ENCODE peak calls at places on chromosomes 1 and 21, in six cellular contexts. One of them, this sample, is unnamed.
A peak's percentile ranks its signal among the peaks of the same experiment; 100 is the strongest.

GRCh38 chr1:38028671-38029070 is 16.1 kb downstream of the UTP11 start:
- DNase-seq in SK-N-SH: peak; percentile 61
- DNase-seq in breast epithelium: no peak
- DNase-seq in BJ: no peak
- DNase-seq in Caco-2: no peak
- DNase-seq in suprapubic skin: no peak
- DNase-seq in this sample: no peak

GRCh38 chr1:230236951-230237350 is 169.9 kb downstream of the GALNT2 start:
- DNase-seq in SK-N-SH: no peak
- DNase-seq in breast epithelium: no peak
- DNase-seq in BJ: no peak
- DNase-seq in Caco-2: no peak
- DNase-seq in suprapubic skin: no peak
- DNase-seq in this sample: no peak

GRCh38 chr1:167575649-167576048 is 22.1 kb upstream of the CREG1 start:
- DNase-seq in SK-N-SH: no peak
- DNase-seq in breast epithelium: no peak
- DNase-seq in BJ: no peak
- DNase-seq in Caco-2: no peak
- DNase-seq in suprapubic skin: no peak
- DNase-seq in this sample: no peak

GRCh38 chr1:56309065-56309464 is 270.3 kb downstream of the PLPP3 start:
- DNase-seq in SK-N-SH: no peak
- DNase-seq in breast epithelium: no peak
- DNase-seq in BJ: no peak
- DNase-seq in Caco-2: no peak
- DNase-seq in suprapubic skin: no peak
- DNase-seq in this sample: no peak

GRCh38 chr1:109790735-109791494 is 27.2 kb upstream of the EPS8L3 start:
- DNase-seq in SK-N-SH: no peak
- DNase-seq in breast epithelium: no peak
- DNase-seq in BJ: no peak
- DNase-seq in Caco-2: no peak
- DNase-seq in suprapubic skin: peak; percentile 72
- DNase-seq in this sample: no peak

GRCh38 chr1:24666794-24667193 is 23.7 kb downstream of the SRRM1 start:
- DNase-seq in SK-N-SH: no peak
- DNase-seq in breast epithelium: no peak
- DNase-seq in BJ: no peak
- DNase-seq in Caco-2: no peak
- DNase-seq in suprapubic skin: no peak
- DNase-seq in this sample: no peak

GRCh38 chr1:72281637-72282270 is 585 bp downstream of the NEGR1 start:
- DNase-seq in SK-N-SH: no peak
- DNase-seq in breast epithelium: no peak
- DNase-seq in BJ: no peak
- DNase-seq in Caco-2: no peak
- DNase-seq in suprapubic skin: peak; percentile 59
- DNase-seq in this sample: no peak

GRCh38 chr1:107264561-107264960 is 123.7 kb downstream of the NTNG1 start:
- DNase-seq in SK-N-SH: no peak
- DNase-seq in breast epithelium: no peak
- DNase-seq in BJ: no peak
- DNase-seq in Caco-2: no peak
- DNase-seq in suprapubic skin: no peak
- DNase-seq in this sample: no peak

GRCh38 chr1:26999440-26999987 is 6.0 kb downstream of the TRNP1 start:
- DNase-seq in SK-N-SH: no peak
- DNase-seq in breast epithelium: peak; percentile 98
- DNase-seq in BJ: peak; percentile 95
- DNase-seq in Caco-2: peak; percentile 77
- DNase-seq in suprapubic skin: peak; percentile 76
- DNase-seq in this sample: peak; percentile 77

GRCh38 chr1:200921571-200922110 is 26.9 kb downstream of the INAVA start:
- DNase-seq in SK-N-SH: no peak
- DNase-seq in breast epithelium: no peak
- DNase-seq in BJ: no peak
- DNase-seq in Caco-2: no peak
- DNase-seq in suprapubic skin: peak; percentile 16
- DNase-seq in this sample: no peak

GRCh38 chr1:193538690-193539089 is 352.3 kb upstream of the B3GALT2 start:
- DNase-seq in SK-N-SH: no peak
- DNase-seq in breast epithelium: no peak
- DNase-seq in BJ: no peak
- DNase-seq in Caco-2: no peak
- DNase-seq in suprapubic skin: no peak
- DNase-seq in this sample: no peak

GRCh38 chr1:87134061-87134460 is 194.6 kb upstream of the LMO4 start:
- DNase-seq in SK-N-SH: no peak
- DNase-seq in breast epithelium: no peak
- DNase-seq in BJ: no peak
- DNase-seq in Caco-2: no peak
- DNase-seq in suprapubic skin: no peak
- DNase-seq in this sample: no peak

GRCh38 chr1:20421441-20421840 is 64.6 kb downstream of the CAMK2N1 start:
- DNase-seq in SK-N-SH: no peak
- DNase-seq in breast epithelium: no peak
- DNase-seq in BJ: no peak
- DNase-seq in Caco-2: no peak
- DNase-seq in suprapubic skin: no peak
- DNase-seq in this sample: no peak

GRCh38 chr1:240968864-240969263 is 356.9 kb upstream of the GREM2 start:
- DNase-seq in SK-N-SH: peak; percentile 14
- DNase-seq in breast epithelium: no peak
- DNase-seq in BJ: no peak
- DNase-seq in Caco-2: no peak
- DNase-seq in suprapubic skin: no peak
- DNase-seq in this sample: no peak

GRCh38 chr1:60998786-60999185 is 83.6 kb upstream of the NFIA start:
- DNase-seq in SK-N-SH: no peak
- DNase-seq in breast epithelium: no peak
- DNase-seq in BJ: no peak
- DNase-seq in Caco-2: no peak
- DNase-seq in suprapubic skin: no peak
- DNase-seq in this sample: no peak

GRCh38 chr1:77342745-77343144 is 60.9 kb downstream of the AK5 start:
- DNase-seq in SK-N-SH: no peak
- DNase-seq in breast epithelium: no peak
- DNase-seq in BJ: no peak
- DNase-seq in Caco-2: no peak
- DNase-seq in suprapubic skin: no peak
- DNase-seq in this sample: no peak

GRCh38 chr1:54051936-54052469 is 1.0 kb downstream of the TMEM59 start:
- DNase-seq in SK-N-SH: peak; percentile 22
- DNase-seq in breast epithelium: no peak
- DNase-seq in BJ: no peak
- DNase-seq in Caco-2: no peak
- DNase-seq in suprapubic skin: no peak
- DNase-seq in this sample: no peak

GRCh38 chr21:17921579-17922530 is 102.7 kb upstream of the C21orf91 start:
- DNase-seq in SK-N-SH: peak; percentile 19
- DNase-seq in breast epithelium: no peak
- DNase-seq in BJ: peak; percentile 80
- DNase-seq in Caco-2: no peak
- DNase-seq in suprapubic skin: no peak
- DNase-seq in this sample: no peak

GRCh38 chr1:97366986-97367385 is 553.8 kb downstream of the DPYD start:
- DNase-seq in SK-N-SH: no peak
- DNase-seq in breast epithelium: no peak
- DNase-seq in BJ: no peak
- DNase-seq in Caco-2: no peak
- DNase-seq in suprapubic skin: no peak
- DNase-seq in this sample: no peak

GRCh38 chr21:40472026-40472425 is 374.9 kb downstream of the DSCAM start:
- DNase-seq in SK-N-SH: no peak
- DNase-seq in breast epithelium: no peak
- DNase-seq in BJ: no peak
- DNase-seq in Caco-2: no peak
- DNase-seq in suprapubic skin: no peak
- DNase-seq in this sample: no peak

GRCh38 chr1:3066250-3066711 is 2.7 kb upstream of the PRDM16 start:
- DNase-seq in SK-N-SH: peak; percentile 71
- DNase-seq in breast epithelium: no peak
- DNase-seq in BJ: no peak
- DNase-seq in Caco-2: no peak
- DNase-seq in suprapubic skin: peak; percentile 55
- DNase-seq in this sample: peak; percentile 3

GRCh38 chr21:38819051-38819718 is 13.5 kb downstream of the ETS2 start:
- DNase-seq in SK-N-SH: no peak
- DNase-seq in breast epithelium: no peak
- DNase-seq in BJ: no peak
- DNase-seq in Caco-2: no peak
- DNase-seq in suprapubic skin: no peak
- DNase-seq in this sample: no peak
- H3K36me3 ChIP-seq in SK-N-SH: peaks cover 96% of the 10 kb centered on the region
- H3K36me3 ChIP-seq in breast epithelium: peaks cover 2% of the 10 kb centered on the region
- H3K36me3 ChIP-seq in BJ: peaks cover 34% of the 10 kb centered on the region
- H3K36me3 ChIP-seq in Caco-2: peaks cover 18% of the 10 kb centered on the region
- H3K36me3 ChIP-seq in suprapubic skin: peaks cover 94% of the 10 kb centered on the region
- H3K36me3 ChIP-seq in this sample: peaks cover 84% of the 10 kb centered on the region

GRCh38 chr1:165287781-165288180 is 68.7 kb downstream of the LMX1A start:
- DNase-seq in SK-N-SH: no peak
- DNase-seq in breast epithelium: no peak
- DNase-seq in BJ: no peak
- DNase-seq in Caco-2: no peak
- DNase-seq in suprapubic skin: no peak
- DNase-seq in this sample: no peak
- H3K36me3 ChIP-seq in SK-N-SH: no peaks in the 10 kb centered on the region
- H3K36me3 ChIP-seq in breast epithelium: no peaks in the 10 kb centered on the region
- H3K36me3 ChIP-seq in BJ: no peaks in the 10 kb centered on the region
- H3K36me3 ChIP-seq in Caco-2: no peaks in the 10 kb centered on the region
- H3K36me3 ChIP-seq in suprapubic skin: no peaks in the 10 kb centered on the region
- H3K36me3 ChIP-seq in this sample: no peaks in the 10 kb centered on the region

DNA sequence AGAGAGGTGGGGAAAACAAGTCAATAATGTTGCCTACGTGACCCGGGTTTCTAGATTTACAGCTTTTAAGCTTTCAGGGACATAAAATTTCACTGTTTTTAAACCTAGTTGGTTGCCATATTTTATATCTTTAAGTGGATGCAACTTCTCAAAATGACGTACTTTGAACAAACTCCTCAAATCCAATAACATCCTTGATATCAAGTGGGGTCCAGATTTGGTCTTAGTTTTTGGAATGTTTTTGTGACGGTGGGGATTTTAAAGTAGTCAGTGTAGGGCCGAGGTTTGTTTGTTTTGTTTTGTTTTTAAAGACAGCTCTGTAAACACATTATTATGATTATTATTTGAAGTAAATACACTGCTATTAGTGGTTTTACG is 452 bp downstream of the CDKN2C start:
- DNase-seq in SK-N-SH: no peak
- DNase-seq in breast epithelium: no peak
- DNase-seq in BJ: no peak
- DNase-seq in Caco-2: no peak
- DNase-seq in suprapubic skin: no peak
- DNase-seq in this sample: no peak
- H3K36me3 ChIP-seq in SK-N-SH: peaks cover 8% of the 10 kb centered on the region
- H3K36me3 ChIP-seq in breast epithelium: no peaks in the 10 kb centered on the region
- H3K36me3 ChIP-seq in BJ: peaks cover 3% of the 10 kb centered on the region
- H3K36me3 ChIP-seq in Caco-2: no peaks in the 10 kb centered on the region
- H3K36me3 ChIP-seq in suprapubic skin: no peaks in the 10 kb centered on the region
- H3K36me3 ChIP-seq in this sample: no peaks in the 10 kb centered on the region

GRCh38 chr21:42567181-42567560 is 53.5 kb downstream of the SLC37A1 start:
- DNase-seq in SK-N-SH: no peak
- DNase-seq in breast epithelium: no peak
- DNase-seq in BJ: no peak
- DNase-seq in Caco-2: no peak
- DNase-seq in suprapubic skin: peak; percentile 28
- DNase-seq in this sample: no peak

GRCh38 chr21:42565206-42565810 is 51.7 kb downstream of the SLC37A1 start:
- DNase-seq in SK-N-SH: no peak
- DNase-seq in breast epithelium: no peak
- DNase-seq in BJ: no peak
- DNase-seq in Caco-2: no peak
- DNase-seq in suprapubic skin: peak; percentile 42
- DNase-seq in this sample: no peak

GRCh38 chr21:42566524-42567180 is 53.0 kb downstream of the SLC37A1 start:
- DNase-seq in SK-N-SH: no peak
- DNase-seq in breast epithelium: no peak
- DNase-seq in BJ: no peak
- DNase-seq in Caco-2: no peak
- DNase-seq in suprapubic skin: peak; percentile 44
- DNase-seq in this sample: no peak

GRCh38 chr21:42564561-42564971 is 50.9 kb downstream of the SLC37A1 start:
- DNase-seq in SK-N-SH: no peak
- DNase-seq in breast epithelium: no peak
- DNase-seq in BJ: no peak
- DNase-seq in Caco-2: no peak
- DNase-seq in suprapubic skin: peak; percentile 54
- DNase-seq in this sample: no peak

DNA sequence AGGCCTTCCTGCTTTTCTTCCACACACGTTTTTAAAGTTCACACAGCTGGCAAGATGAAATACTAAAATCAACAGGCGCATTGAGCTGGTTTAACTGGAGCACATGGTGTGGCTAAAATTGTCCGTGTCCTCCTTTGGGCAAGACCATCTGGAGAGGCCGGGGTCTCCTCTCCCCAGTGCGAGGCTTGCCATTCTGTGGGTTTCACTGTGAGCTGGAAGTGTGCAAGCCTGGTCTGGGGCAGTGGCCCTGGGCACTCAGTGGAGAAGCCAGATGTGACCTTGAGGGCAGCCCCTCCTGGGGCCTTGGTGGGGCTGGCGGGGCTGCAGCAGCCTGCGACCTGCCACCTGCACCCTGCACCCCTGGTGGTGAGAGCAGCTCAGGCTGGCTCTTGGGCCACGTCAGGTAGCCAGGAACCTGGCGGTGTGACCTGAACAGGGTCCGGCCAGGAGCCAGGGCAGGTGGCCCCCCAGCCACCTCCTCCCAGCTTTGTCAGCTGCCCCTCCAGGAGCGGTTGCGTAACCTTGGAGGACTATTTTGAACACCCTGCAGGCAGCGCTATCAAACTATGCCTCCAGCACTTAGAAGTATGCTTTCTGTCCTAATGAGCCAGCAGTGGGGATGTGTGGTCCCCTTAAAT is 52.4 kb downstream of the SLC37A1 start:
- DNase-seq in SK-N-SH: no peak
- DNase-seq in breast epithelium: no peak
- DNase-seq in BJ: no peak
- DNase-seq in Caco-2: no peak
- DNase-seq in suprapubic skin: peak; percentile 41
- DNase-seq in this sample: no peak
- H3K36me3 ChIP-seq in SK-N-SH: no peaks in the 10 kb centered on the region
- H3K36me3 ChIP-seq in breast epithelium: no peaks in the 10 kb centered on the region
- H3K36me3 ChIP-seq in BJ: no peaks in the 10 kb centered on the region
- H3K36me3 ChIP-seq in Caco-2: no peaks in the 10 kb centered on the region
- H3K36me3 ChIP-seq in suprapubic skin: peaks cover 58% of the 10 kb centered on the region
- H3K36me3 ChIP-seq in this sample: peaks cover 11% of the 10 kb centered on the region

DNA sequence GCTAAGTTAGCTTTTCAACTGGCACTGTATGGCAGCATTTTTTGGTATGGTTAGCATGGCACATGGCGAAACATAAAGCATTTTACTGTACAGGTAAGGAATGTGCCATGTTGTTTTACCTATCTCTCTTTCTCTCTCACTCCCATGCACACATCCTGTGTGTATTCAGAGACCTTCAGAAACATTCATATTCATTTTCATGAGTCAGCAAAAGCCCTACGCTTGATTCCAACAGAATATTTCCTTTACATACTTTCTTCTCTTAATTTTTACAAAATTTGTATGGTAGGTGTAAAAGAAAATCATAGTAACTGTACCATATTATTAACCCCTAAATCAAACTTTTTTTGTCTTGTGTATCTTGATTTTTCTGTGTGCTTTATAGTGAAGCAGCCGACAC is 10.3 kb downstream of the SRSF11 start:
- DNase-seq in SK-N-SH: no peak
- DNase-seq in breast epithelium: no peak
- DNase-seq in BJ: no peak
- DNase-seq in Caco-2: no peak
- DNase-seq in suprapubic skin: no peak
- DNase-seq in this sample: no peak
- H3K36me3 ChIP-seq in SK-N-SH: peaks cover 90% of the 10 kb centered on the region
- H3K36me3 ChIP-seq in breast epithelium: peaks cover 7% of the 10 kb centered on the region
- H3K36me3 ChIP-seq in BJ: peaks cover 10% of the 10 kb centered on the region
- H3K36me3 ChIP-seq in Caco-2: no peaks in the 10 kb centered on the region
- H3K36me3 ChIP-seq in suprapubic skin: peaks cover 82% of the 10 kb centered on the region
- H3K36me3 ChIP-seq in this sample: peaks cover 54% of the 10 kb centered on the region